ENCODE peak calls at places on chromosomes 1 and 21, in six cellular contexts. One of them, this sample, is unnamed.
A peak's percentile ranks its signal among the peaks of the same experiment; 100 is the strongest.

GRCh38 chr1:205481629-205482071 is 22.8 kb upstream of the CDK18 start:
- DNase-seq in AG04450: no peak
- DNase-seq in OCI-LY7: no peak
- DNase-seq in GM23338: no peak
- DNase-seq in endothelial cell: no peak
- DNase-seq in RWPE1: peak; percentile 75
- DNase-seq in this sample: peak; percentile 97

GRCh38 chr1:208565761-208566440 is 321.7 kb upstream of the PLXNA2 start:
- DNase-seq in OCI-LY7: no peak
- DNase-seq in RWPE1: no peak
- DNase-seq in GM23338: no peak
- DNase-seq in endothelial cell: no peak
- DNase-seq in AG04450: no peak
- DNase-seq in this sample: no peak

GRCh38 chr1:94105957-94106529 is 14.9 kb downstream of the ABCA4 start:
- DNase-seq in GM23338: no peak
- DNase-seq in RWPE1: no peak
- DNase-seq in OCI-LY7: no peak
- DNase-seq in AG04450: no peak
- DNase-seq in endothelial cell: no peak
- DNase-seq in this sample: no peak

GRCh38 chr1:233707153-233707905 is 93.4 kb downstream of the KCNK1 start:
- DNase-seq in OCI-LY7: no peak
- DNase-seq in endothelial cell: no peak
- DNase-seq in RWPE1: peak; percentile 86
- DNase-seq in AG04450: no peak
- DNase-seq in GM23338: no peak
- DNase-seq in this sample: no peak

GRCh38 chr1:36583980-36584805 is 101.5 kb upstream of the CSF3R start:
- DNase-seq in AG04450: no peak
- DNase-seq in RWPE1: no peak
- DNase-seq in OCI-LY7: no peak
- DNase-seq in endothelial cell: no peak
- DNase-seq in GM23338: no peak
- DNase-seq in this sample: no peak

GRCh38 chr21:16770279-16770678 is 742.6 kb upstream of the CXADR start:
- DNase-seq in OCI-LY7: no peak
- DNase-seq in RWPE1: no peak
- DNase-seq in GM23338: no peak
- DNase-seq in endothelial cell: no peak
- DNase-seq in AG04450: no peak
- DNase-seq in this sample: no peak

GRCh38 chr1:234322097-234322496 is 51.2 kb upstream of the COA6 start:
- DNase-seq in GM23338: no peak
- DNase-seq in endothelial cell: no peak
- DNase-seq in AG04450: no peak
- DNase-seq in RWPE1: no peak
- DNase-seq in OCI-LY7: no peak
- DNase-seq in this sample: no peak

GRCh38 chr1:96660503-96660902 is 61.1 kb upstream of the PTBP2 start:
- DNase-seq in AG04450: peak; percentile 23
- DNase-seq in GM23338: no peak
- DNase-seq in endothelial cell: no peak
- DNase-seq in RWPE1: no peak
- DNase-seq in OCI-LY7: no peak
- DNase-seq in this sample: no peak

GRCh38 chr1:111052246-111052645 is 87.6 kb downstream of the DRAM2 start:
- DNase-seq in AG04450: no peak
- DNase-seq in OCI-LY7: no peak
- DNase-seq in RWPE1: no peak
- DNase-seq in endothelial cell: no peak
- DNase-seq in GM23338: no peak
- DNase-seq in this sample: no peak

GRCh38 chr1:31423418-31423947 is 10.5 kb downstream of the SERINC2 start:
- DNase-seq in OCI-LY7: peak; percentile 96
- DNase-seq in GM23338: no peak
- DNase-seq in AG04450: no peak
- DNase-seq in RWPE1: no peak
- DNase-seq in endothelial cell: no peak
- DNase-seq in this sample: no peak

GRCh38 chr1:13517193-13517812 is 3.5 kb upstream of the LRRC38 start:
- DNase-seq in GM23338: peak; percentile 91
- DNase-seq in RWPE1: no peak
- DNase-seq in endothelial cell: peak; percentile 64
- DNase-seq in OCI-LY7: peak; percentile 38
- DNase-seq in AG04450: no peak
- DNase-seq in this sample: no peak

GRCh38 chr1:110513511-110513910 is 5.5 kb downstream of the KCNA10 start:
- DNase-seq in OCI-LY7: no peak
- DNase-seq in RWPE1: no peak
- DNase-seq in AG04450: no peak
- DNase-seq in endothelial cell: no peak
- DNase-seq in GM23338: peak; percentile 44
- DNase-seq in this sample: no peak

GRCh38 chr1:94980909-94981252 is 54.0 kb upstream of the CNN3 start:
- DNase-seq in AG04450: no peak
- DNase-seq in endothelial cell: no peak
- DNase-seq in RWPE1: no peak
- DNase-seq in OCI-LY7: no peak
- DNase-seq in GM23338: no peak
- DNase-seq in this sample: no peak

GRCh38 chr1:108747128-108747827 is 804 bp downstream of the STXBP3 start:
- DNase-seq in endothelial cell: peak; percentile 61
- DNase-seq in RWPE1: peak; percentile 85
- DNase-seq in GM23338: peak; percentile 83
- DNase-seq in AG04450: peak; percentile 54
- DNase-seq in OCI-LY7: peak; percentile 42
- DNase-seq in this sample: no peak

GRCh38 chr1:170114916-170115315 is 30.8 kb upstream of the NTMT2 start:
- DNase-seq in OCI-LY7: no peak
- DNase-seq in AG04450: peak; percentile 1
- DNase-seq in RWPE1: peak; percentile 4
- DNase-seq in GM23338: peak; percentile 18
- DNase-seq in endothelial cell: no peak
- DNase-seq in this sample: no peak

GRCh38 chr1:41478118-41478748 is 6.2 kb downstream of the EDN2 start:
- DNase-seq in endothelial cell: no peak
- DNase-seq in OCI-LY7: no peak
- DNase-seq in GM23338: no peak
- DNase-seq in AG04450: no peak
- DNase-seq in RWPE1: no peak
- DNase-seq in this sample: no peak

GRCh38 chr1:106986603-106987002 is 69.9 kb upstream of the PRMT6 start:
- DNase-seq in endothelial cell: no peak
- DNase-seq in GM23338: peak; percentile 10
- DNase-seq in OCI-LY7: no peak
- DNase-seq in RWPE1: no peak
- DNase-seq in AG04450: no peak
- DNase-seq in this sample: no peak

GRCh38 chr1:31764307-31765040 is at the start of gene ADGRB2:
- DNase-seq in endothelial cell: no peak
- DNase-seq in GM23338: peak; percentile 78
- DNase-seq in RWPE1: no peak
- DNase-seq in AG04450: no peak
- DNase-seq in OCI-LY7: peak; percentile 31
- DNase-seq in this sample: no peak

GRCh38 chr21:18318156-18318555 is 73.5 kb downstream of the CHODL start:
- DNase-seq in GM23338: no peak
- DNase-seq in RWPE1: no peak
- DNase-seq in OCI-LY7: no peak
- DNase-seq in endothelial cell: no peak
- DNase-seq in AG04450: no peak
- DNase-seq in this sample: no peak

GRCh38 chr21:35411434-35411833 is 362.3 kb upstream of the RUNX1 start:
- DNase-seq in RWPE1: no peak
- DNase-seq in AG04450: no peak
- DNase-seq in GM23338: no peak
- DNase-seq in OCI-LY7: no peak
- DNase-seq in endothelial cell: no peak
- DNase-seq in this sample: no peak

GRCh38 chr1:207993477-207994445 is 82.8 kb upstream of the CD34 start:
- DNase-seq in AG04450: no peak
- DNase-seq in GM23338: peak; percentile 76
- DNase-seq in OCI-LY7: peak; percentile 2
- DNase-seq in endothelial cell: peak; percentile 12
- DNase-seq in RWPE1: no peak
- DNase-seq in this sample: no peak

GRCh38 chr1:39996396-39997004 is 41.6 kb downstream of the MFSD2A start:
- DNase-seq in RWPE1: no peak
- DNase-seq in AG04450: no peak
- DNase-seq in OCI-LY7: no peak
- DNase-seq in GM23338: no peak
- DNase-seq in endothelial cell: no peak
- DNase-seq in this sample: no peak

GRCh38 chr21:38306833-38307232 is 50.0 kb downstream of the KCNJ15 start:
- DNase-seq in AG04450: peak; percentile 93
- DNase-seq in GM23338: no peak
- DNase-seq in endothelial cell: no peak
- DNase-seq in RWPE1: no peak
- DNase-seq in OCI-LY7: no peak
- DNase-seq in this sample: no peak

GRCh38 chr1:25572708-25573590 is 29.5 kb downstream of the LDLRAP1 start:
- DNase-seq in OCI-LY7: peak; percentile 72
- DNase-seq in AG04450: no peak
- DNase-seq in RWPE1: peak; percentile 57
- DNase-seq in endothelial cell: peak; percentile 74
- DNase-seq in GM23338: peak; percentile 88
- DNase-seq in this sample: no peak

GRCh38 chr21:41839387-41840000 is 39.6 kb downstream of the PRDM15 start:
- DNase-seq in RWPE1: no peak
- DNase-seq in GM23338: no peak
- DNase-seq in OCI-LY7: no peak
- DNase-seq in endothelial cell: no peak
- DNase-seq in AG04450: no peak
- DNase-seq in this sample: no peak

GRCh38 chr1:28934676-28935075 is 20.3 kb downstream of the EPB41 start:
- DNase-seq in OCI-LY7: no peak
- DNase-seq in endothelial cell: no peak
- DNase-seq in AG04450: no peak
- DNase-seq in GM23338: no peak
- DNase-seq in RWPE1: no peak
- DNase-seq in this sample: no peak

GRCh38 chr1:201376464-201377374 is 761 bp downstream of the TNNT2 start:
- DNase-seq in OCI-LY7: peak; percentile 31
- DNase-seq in RWPE1: peak; percentile 88
- DNase-seq in AG04450: no peak
- DNase-seq in endothelial cell: peak; percentile 78
- DNase-seq in GM23338: peak; percentile 97
- DNase-seq in this sample: no peak

GRCh38 chr1:8363186-8363585 is 45.3 kb downstream of the SLC45A1 start:
- DNase-seq in OCI-LY7: no peak
- DNase-seq in endothelial cell: no peak
- DNase-seq in GM23338: no peak
- DNase-seq in AG04450: no peak
- DNase-seq in RWPE1: no peak
- DNase-seq in this sample: no peak

GRCh38 chr21:42923553-42924432 is 1.6 kb downstream of the ERVH48-1 start:
- DNase-seq in endothelial cell: peak; percentile 72
- DNase-seq in GM23338: peak; percentile 99
- DNase-seq in AG04450: peak; percentile 77
- DNase-seq in OCI-LY7: peak; percentile 97
- DNase-seq in RWPE1: peak; percentile 84
- DNase-seq in this sample: peak; percentile 68
- TF ChIP-seq CTCF in endothelial cell: peak; percentile 63
- TF ChIP-seq CTCF in GM23338: peak; percentile 88
- TF ChIP-seq CTCF in AG04450: peak; percentile 86
- TF ChIP-seq CTCF in OCI-LY7: peak; percentile 91
- TF ChIP-seq CTCF in RWPE1: peak; percentile 87
- TF ChIP-seq CTCF in this sample: peak; percentile 75

GRCh38 chr1:178361847-178362246 is 134.9 kb downstream of the CLEC20A start:
- DNase-seq in RWPE1: no peak
- DNase-seq in endothelial cell: no peak
- DNase-seq in OCI-LY7: peak; percentile 4
- DNase-seq in AG04450: no peak
- DNase-seq in GM23338: peak; percentile 57
- DNase-seq in this sample: no peak
- TF ChIP-seq CTCF in RWPE1: no peak
- TF ChIP-seq CTCF in endothelial cell: no peak
- TF ChIP-seq CTCF in OCI-LY7: peak; percentile 44
- TF ChIP-seq CTCF in AG04450: no peak
- TF ChIP-seq CTCF in GM23338: peak; percentile 46
- TF ChIP-seq CTCF in this sample: no peak

DNA sequence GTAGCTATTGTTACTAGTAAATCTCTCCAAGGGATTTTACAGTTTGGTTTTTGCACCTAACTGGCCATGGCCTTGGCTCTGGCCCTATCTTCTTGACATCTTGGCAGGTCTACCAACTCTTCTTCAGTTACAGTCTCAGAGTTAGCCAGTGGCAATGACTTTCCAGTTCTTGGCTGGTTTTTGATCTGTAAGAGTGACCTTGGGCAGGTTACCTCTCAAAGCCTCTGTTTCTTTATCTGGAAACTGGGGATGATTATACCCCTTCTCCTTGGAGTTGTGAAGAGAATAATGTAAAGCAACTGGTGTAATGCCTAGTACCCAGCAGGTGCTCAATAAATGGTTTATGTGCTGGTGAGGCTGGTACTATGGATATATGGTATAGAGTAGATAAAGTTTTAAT is 6.7 kb downstream of the PHGDH start:
- DNase-seq in GM23338: no peak
- DNase-seq in AG04450: no peak
- DNase-seq in OCI-LY7: no peak
- DNase-seq in RWPE1: no peak
- DNase-seq in endothelial cell: no peak
- DNase-seq in this sample: no peak
- TF ChIP-seq CTCF in GM23338: no peak
- TF ChIP-seq CTCF in AG04450: no peak
- TF ChIP-seq CTCF in OCI-LY7: no peak
- TF ChIP-seq CTCF in RWPE1: no peak
- TF ChIP-seq CTCF in endothelial cell: no peak
- TF ChIP-seq CTCF in this sample: no peak

GRCh38 chr1:248691567-248692155 is 10.9 kb downstream of the OR14I1 start:
- DNase-seq in RWPE1: no peak
- DNase-seq in GM23338: no peak
- DNase-seq in endothelial cell: no peak
- DNase-seq in OCI-LY7: no peak
- DNase-seq in AG04450: no peak
- DNase-seq in this sample: no peak

GRCh38 chr1:248688527-248689298 is 13.9 kb downstream of the OR14I1 start:
- DNase-seq in endothelial cell: no peak
- DNase-seq in RWPE1: no peak
- DNase-seq in AG04450: no peak
- DNase-seq in GM23338: no peak
- DNase-seq in OCI-LY7: no peak
- DNase-seq in this sample: no peak

GRCh38 chr1:248681651-248682050 is 20.9 kb downstream of the OR14I1 start:
- DNase-seq in endothelial cell: no peak
- DNase-seq in GM23338: no peak
- DNase-seq in AG04450: no peak
- DNase-seq in OCI-LY7: no peak
- DNase-seq in RWPE1: no peak
- DNase-seq in this sample: no peak

DNA sequence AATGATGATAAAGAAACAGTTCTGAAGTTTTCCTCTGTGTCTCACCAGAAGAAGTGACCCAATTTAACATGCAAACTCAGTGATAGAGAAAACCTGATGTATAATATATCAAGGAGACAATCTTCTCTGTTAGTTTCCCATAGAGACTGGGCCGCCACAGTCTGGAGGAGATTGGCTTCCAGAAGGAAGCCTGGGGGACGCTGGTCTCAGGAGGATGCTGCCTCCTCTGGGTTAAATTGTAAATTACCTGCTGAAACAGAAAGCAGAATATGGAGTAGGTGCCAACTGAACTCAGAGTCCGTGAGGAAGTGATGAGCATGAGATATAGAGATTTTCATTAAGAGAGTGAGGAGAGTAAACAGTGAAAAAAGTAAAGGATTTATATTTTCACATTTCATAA is 15.8 kb downstream of the OR14I1 start:
- DNase-seq in OCI-LY7: peak; percentile 6
- DNase-seq in GM23338: no peak
- DNase-seq in AG04450: no peak
- DNase-seq in RWPE1: no peak
- DNase-seq in endothelial cell: no peak
- DNase-seq in this sample: no peak
- TF ChIP-seq CTCF in OCI-LY7: peak; percentile 60
- TF ChIP-seq CTCF in GM23338: no peak
- TF ChIP-seq CTCF in AG04450: no peak
- TF ChIP-seq CTCF in RWPE1: no peak
- TF ChIP-seq CTCF in endothelial cell: no peak
- TF ChIP-seq CTCF in this sample: no peak